ENCODE peak calls at places on chromosome 3, in seven cellular contexts. One of them, this sample, is unnamed.

GRCh38 chr3:536417-536813 is 339.9 kb downstream of the CHL1 start:
- DNase-seq in NCI-H1436: no peak
- DNase-seq in IMR-90: no peak
- DNase-seq in type B pancreatic cell: no peak
- DNase-seq in stomach: no peak
- DNase-seq in cardiac muscle cell: no peak
- DNase-seq in fibroblast of lung: no peak
- DNase-seq in this sample: no peak

GRCh38 chr3:128557531-128558280 is 64.7 kb upstream of the GATA2 start:
- DNase-seq in IMR-90: no peak
- DNase-seq in type B pancreatic cell: no peak
- DNase-seq in cardiac muscle cell: no peak
- DNase-seq in fibroblast of lung: no peak
- DNase-seq in stomach: no peak
- DNase-seq in NCI-H1436: no peak
- DNase-seq in this sample: no peak

GRCh38 chr3:55203006-55203405 is 275.1 kb upstream of the LRTM1 start:
- DNase-seq in cardiac muscle cell: peak
- DNase-seq in fibroblast of lung: peak
- DNase-seq in NCI-H1436: no peak
- DNase-seq in stomach: no peak
- DNase-seq in IMR-90: peak
- DNase-seq in type B pancreatic cell: no peak
- DNase-seq in this sample: no peak

GRCh38 chr3:77420316-77420715 is 380.4 kb downstream of the ROBO2 start:
- DNase-seq in NCI-H1436: no peak
- DNase-seq in IMR-90: no peak
- DNase-seq in fibroblast of lung: no peak
- DNase-seq in cardiac muscle cell: no peak
- DNase-seq in type B pancreatic cell: no peak
- DNase-seq in stomach: no peak
- DNase-seq in this sample: no peak

GRCh38 chr3:185215873-185216586 is 37.8 kb downstream of the EHHADH start:
- DNase-seq in fibroblast of lung: peak
- DNase-seq in cardiac muscle cell: peak
- DNase-seq in NCI-H1436: peak
- DNase-seq in stomach: no peak
- DNase-seq in IMR-90: peak
- DNase-seq in type B pancreatic cell: no peak
- DNase-seq in this sample: no peak

GRCh38 chr3:72657666-72658065 is 190.6 kb downstream of the SHQ1 start:
- DNase-seq in fibroblast of lung: no peak
- DNase-seq in cardiac muscle cell: no peak
- DNase-seq in type B pancreatic cell: no peak
- DNase-seq in IMR-90: no peak
- DNase-seq in stomach: no peak
- DNase-seq in NCI-H1436: no peak
- DNase-seq in this sample: no peak

GRCh38 chr3:156764761-156765160 is 61.4 kb upstream of the LEKR1 start:
- DNase-seq in type B pancreatic cell: no peak
- DNase-seq in stomach: no peak
- DNase-seq in IMR-90: peak
- DNase-seq in NCI-H1436: no peak
- DNase-seq in fibroblast of lung: no peak
- DNase-seq in cardiac muscle cell: no peak
- DNase-seq in this sample: no peak

GRCh38 chr3:72738752-72739520 is 109.3 kb downstream of the SHQ1 start:
- DNase-seq in NCI-H1436: peak
- DNase-seq in type B pancreatic cell: no peak
- DNase-seq in stomach: peak
- DNase-seq in cardiac muscle cell: peak
- DNase-seq in IMR-90: no peak
- DNase-seq in fibroblast of lung: peak
- DNase-seq in this sample: no peak

GRCh38 chr3:64873400-64873799 is 185.6 kb upstream of the ADAMTS9 start:
- DNase-seq in stomach: no peak
- DNase-seq in cardiac muscle cell: no peak
- DNase-seq in type B pancreatic cell: no peak
- DNase-seq in NCI-H1436: no peak
- DNase-seq in IMR-90: no peak
- DNase-seq in fibroblast of lung: no peak
- DNase-seq in this sample: no peak

GRCh38 chr3:127614928-127615592 is 13.9 kb upstream of the PODXL2 start:
- DNase-seq in fibroblast of lung: no peak
- DNase-seq in NCI-H1436: no peak
- DNase-seq in type B pancreatic cell: no peak
- DNase-seq in IMR-90: no peak
- DNase-seq in stomach: no peak
- DNase-seq in cardiac muscle cell: no peak
- DNase-seq in this sample: no peak

GRCh38 chr3:43268636-43269035 is 17.7 kb upstream of the SNRK start:
- DNase-seq in type B pancreatic cell: no peak
- DNase-seq in stomach: no peak
- DNase-seq in NCI-H1436: no peak
- DNase-seq in cardiac muscle cell: no peak
- DNase-seq in fibroblast of lung: peak
- DNase-seq in IMR-90: no peak
- DNase-seq in this sample: no peak

GRCh38 chr3:195087321-195087720 is 183.6 kb downstream of the XXYLT1 start:
- DNase-seq in cardiac muscle cell: no peak
- DNase-seq in fibroblast of lung: no peak
- DNase-seq in stomach: no peak
- DNase-seq in NCI-H1436: no peak
- DNase-seq in IMR-90: no peak
- DNase-seq in type B pancreatic cell: no peak
- DNase-seq in this sample: no peak

GRCh38 chr3:123489400-123490004 is 40.6 kb upstream of the ADCY5 start:
- DNase-seq in stomach: peak
- DNase-seq in IMR-90: peak
- DNase-seq in fibroblast of lung: peak
- DNase-seq in NCI-H1436: peak
- DNase-seq in type B pancreatic cell: peak
- DNase-seq in cardiac muscle cell: peak
- DNase-seq in this sample: no peak

GRCh38 chr3:114649331-114649730 is 355.5 kb downstream of the TIGIT start:
- DNase-seq in fibroblast of lung: no peak
- DNase-seq in type B pancreatic cell: no peak
- DNase-seq in NCI-H1436: no peak
- DNase-seq in cardiac muscle cell: no peak
- DNase-seq in stomach: no peak
- DNase-seq in IMR-90: peak
- DNase-seq in this sample: no peak

GRCh38 chr3:183287301-183287971 is 34.4 kb downstream of the B3GNT5 start:
- DNase-seq in IMR-90: peak
- DNase-seq in NCI-H1436: no peak
- DNase-seq in cardiac muscle cell: peak
- DNase-seq in fibroblast of lung: peak
- DNase-seq in stomach: no peak
- DNase-seq in type B pancreatic cell: no peak
- DNase-seq in this sample: no peak

GRCh38 chr3:161081675-161082462 is 23.3 kb downstream of the B3GALNT1 start:
- DNase-seq in type B pancreatic cell: no peak
- DNase-seq in NCI-H1436: no peak
- DNase-seq in IMR-90: no peak
- DNase-seq in cardiac muscle cell: peak
- DNase-seq in fibroblast of lung: no peak
- DNase-seq in stomach: no peak
- DNase-seq in this sample: no peak

GRCh38 chr3:27253391-27253790 is 115.8 kb downstream of the NEK10 start:
- DNase-seq in fibroblast of lung: no peak
- DNase-seq in IMR-90: no peak
- DNase-seq in stomach: no peak
- DNase-seq in type B pancreatic cell: no peak
- DNase-seq in cardiac muscle cell: no peak
- DNase-seq in NCI-H1436: no peak
- DNase-seq in this sample: no peak

GRCh38 chr3:41464401-41464800 is 265.1 kb downstream of the CTNNB1 start:
- DNase-seq in IMR-90: peak
- DNase-seq in NCI-H1436: no peak
- DNase-seq in cardiac muscle cell: peak
- DNase-seq in type B pancreatic cell: no peak
- DNase-seq in stomach: no peak
- DNase-seq in fibroblast of lung: peak
- DNase-seq in this sample: no peak

GRCh38 chr3:156816794-156817741 is 9.1 kb upstream of the LEKR1 start:
- DNase-seq in fibroblast of lung: peak
- DNase-seq in type B pancreatic cell: peak
- DNase-seq in NCI-H1436: peak
- DNase-seq in cardiac muscle cell: peak
- DNase-seq in IMR-90: peak
- DNase-seq in stomach: peak
- DNase-seq in this sample: no peak

GRCh38 chr3:195908439-195909293 is at the start of gene TNK2:
- DNase-seq in NCI-H1436: no peak
- DNase-seq in type B pancreatic cell: no peak
- DNase-seq in IMR-90: no peak
- DNase-seq in fibroblast of lung: no peak
- DNase-seq in stomach: peak
- DNase-seq in cardiac muscle cell: no peak
- DNase-seq in this sample: no peak